ENCODE peak calls at places on chromosomes 7 and 10, in ten cellular contexts. H is GDM1; K is activated CD8-positive, alpha-beta T cell treated with anti-CD3 and anti-CD28 coated beads for 36 hours; V is Calu3; L is WTC11; J is Peyer's patch; S is ELR; P is activated CD8-positive, alpha-beta memory T cell treated with anti-CD3 and anti-CD28 coated beads, Interleukin-2, amount 50 U/mL, for 48 hours; Q is HT1080; A is left ventricle myocardium inferior. O is an unnamed sample.

GRCh38 chr10:71457908-71458307 is 61.2 kb downstream of the CDH23 start:
- DNase-seq in J (no peak), V (no peak), P (no peak), S (no peak), L (no peak), Q (no peak), A (no peak), K (no peak), H (no peak), O (no peak)

GRCh38 chr10:85319150-85319549 is 990.8 kb downstream of the CCSER2 start:
- DNase-seq in S (no peak), H (no peak), L (no peak), J (no peak), A (no peak), V (no peak), K (no peak), P (no peak), Q (peak), O (no peak)

GRCh38 chr10:122170802-122171201 is 100.3 kb upstream of the BTBD16 start:
- DNase-seq in K (no peak), H (no peak), S (no peak), P (no peak), J (no peak), A (no peak), Q (no peak), V (no peak), L (no peak), O (no peak)

GRCh38 chr10:30782543-30783461 is 153.2 kb upstream of the LYZL2 start:
- DNase-seq in A (no peak), K (no peak), V (peak), L (no peak), P (no peak), S (peak), Q (no peak), J (no peak), H (peak), O (peak)

GRCh38 chr7:36276428-36277246 is 113.0 kb upstream of the ANLN start:
- DNase-seq in P (peak), V (no peak), H (no peak), J (no peak), Q (no peak), K (no peak), A (no peak), S (no peak), L (no peak), O (no peak)

GRCh38 chr7:129902788-129903422 is 49.9 kb downstream of the UBE2H start:
- DNase-seq in S (no peak), K (no peak), L (no peak), A (no peak), H (no peak), Q (no peak), V (no peak), J (no peak), P (no peak), O (no peak)

GRCh38 chr10:124704428-124704805 is 39.8 kb downstream of the FAM53B start:
- DNase-seq in A (no peak), Q (no peak), J (no peak), V (no peak), S (no peak), P (no peak), H (no peak), L (no peak), K (no peak), O (no peak)

GRCh38 chr10:69854685-69855345 is 53.1 kb downstream of the COL13A1 start:
- DNase-seq in L (no peak), S (no peak), H (no peak), K (no peak), P (no peak), J (no peak), A (no peak), Q (no peak), V (no peak), O (no peak)

GRCh38 chr7:128929201-128929808 is 8.4 kb upstream of the IRF5 start:
- DNase-seq in K (no peak), V (no peak), S (no peak), J (no peak), Q (no peak), P (no peak), H (no peak), L (no peak), A (no peak), O (no peak)

GRCh38 chr7:2688409-2689342 is 674 bp downstream of the AMZ1 start:
- DNase-seq in Q (no peak), V (no peak), H (no peak), P (no peak), S (peak), J (no peak), A (no peak), L (peak), K (peak), O (no peak)

GRCh38 chr10:17075975-17076374 is 53.6 kb downstream of the CUBN start:
- DNase-seq in H (no peak), V (no peak), Q (no peak), J (no peak), S (peak), K (no peak), A (no peak), P (no peak), L (no peak), O (no peak)

GRCh38 chr10:72564596-72564995 is 61.3 kb downstream of the MICU1 start:
- DNase-seq in P (no peak), A (no peak), Q (no peak), S (peak), V (no peak), K (peak), H (no peak), L (no peak), J (no peak), O (no peak)

GRCh38 chr10:97781541-97782331 is 9.9 kb upstream of the SFRP5 start:
- DNase-seq in Q (no peak), J (no peak), K (peak), V (no peak), P (peak), S (no peak), H (no peak), L (no peak), A (no peak), O (no peak)